ENCODE peak calls at places on chromosomes 12 and 14, in six cellular contexts. I, F, N, S, J and V are unnamed samples.

GRCh38 chr14:35689000-35689460 is 120.1 kb downstream of the RALGAPA1 start:
- DNase-seq in I (no peak), F (no peak), N (no peak), S (peak), J (no peak), V (no peak)

GRCh38 chr12:6234906-6235305 is 34.7 kb downstream of the CD9 start:
- DNase-seq in I (no peak), F (no peak), N (no peak), S (no peak), J (no peak), V (peak)

GRCh38 chr12:47954467-47955045 is 8.8 kb upstream of the TMEM106C start:
- DNase-seq in I (no peak), F (no peak), N (no peak), S (peak), J (no peak), V (no peak)

GRCh38 chr12:129531004-129531403 is 372.8 kb downstream of the TMEM132D start:
- DNase-seq in I (no peak), F (no peak), N (peak), S (no peak), J (no peak), V (no peak)

GRCh38 chr12:11797317-11797913 is 147.9 kb downstream of the ETV6 start:
- DNase-seq in I (no peak), F (peak), N (peak), S (peak), J (no peak), V (no peak)

GRCh38 chr14:44966601-44967336 is 4.8 kb downstream of the TOGARAM1 start:
- DNase-seq in I (no peak), F (no peak), N (no peak), S (no peak), J (no peak), V (no peak)

GRCh38 chr14:50780393-50780792 is 50.6 kb downstream of the NIN start:
- DNase-seq in I (no peak), F (no peak), N (no peak), S (no peak), J (no peak), V (no peak)

GRCh38 chr12:57693659-57694458 is at the start of gene OS9:
- DNase-seq in I (peak), F (peak), N (peak), S (peak), J (peak), V (peak)

GRCh38 chr12:103589517-103589916 is 2.4 kb downstream of the STAB2 start:
- DNase-seq in I (no peak), F (no peak), N (no peak), S (peak), J (no peak), V (no peak)

GRCh38 chr12:77766224-77766623 is 64.5 kb upstream of the NAV3 start:
- DNase-seq in I (no peak), F (no peak), N (no peak), S (no peak), J (no peak), V (no peak)

GRCh38 chr14:24310666-24311604 is at the start of gene LTB4R:
- DNase-seq in I (peak), F (peak), N (peak), S (no peak), J (peak), V (no peak)